ENCODE peak calls at places on chromosomes 1 and 21, in five cellular contexts. One of them, this sample, is unnamed.

GRCh38 chr1:92965003-92965402 is 3.7 kb upstream of the DIPK1A start:
- DNase-seq in AML-193: no peak
- DNase-seq in hypothalamus: no peak
- DNase-seq in breast epithelium: no peak
- DNase-seq in CD4-positive, alpha-beta memory T cell: peak; percentile 78
- DNase-seq in this sample: no peak

GRCh38 chr1:53417003-53417402 is 42.2 kb upstream of the DMRTB1 start:
- DNase-seq in AML-193: no peak
- DNase-seq in hypothalamus: no peak
- DNase-seq in breast epithelium: no peak
- DNase-seq in CD4-positive, alpha-beta memory T cell: no peak
- DNase-seq in this sample: no peak

GRCh38 chr1:192805832-192806323 is 3.0 kb upstream of the RGS2 start:
- DNase-seq in AML-193: peak; percentile 94
- DNase-seq in hypothalamus: no peak
- DNase-seq in breast epithelium: no peak
- DNase-seq in CD4-positive, alpha-beta memory T cell: peak; percentile 80
- DNase-seq in this sample: peak; percentile 89

GRCh38 chr1:161987303-161987702 is 36.4 kb downstream of the OLFML2B start:
- DNase-seq in AML-193: no peak
- DNase-seq in hypothalamus: no peak
- DNase-seq in breast epithelium: no peak
- DNase-seq in CD4-positive, alpha-beta memory T cell: no peak
- DNase-seq in this sample: no peak

GRCh38 chr1:46404482-46405203 is 10.5 kb downstream of the FAAH start:
- DNase-seq in AML-193: peak; percentile 59
- DNase-seq in hypothalamus: no peak
- DNase-seq in breast epithelium: no peak
- DNase-seq in CD4-positive, alpha-beta memory T cell: no peak
- DNase-seq in this sample: no peak

GRCh38 chr1:231040019-231040799 is at the start of gene FAM89A:
- DNase-seq in AML-193: peak; percentile 2
- DNase-seq in hypothalamus: no peak
- DNase-seq in breast epithelium: peak; percentile 55
- DNase-seq in CD4-positive, alpha-beta memory T cell: peak; percentile 61
- DNase-seq in this sample: peak; percentile 31

GRCh38 chr1:31372961-31373896 is at the start of gene FABP3:
- DNase-seq in AML-193: no peak
- DNase-seq in hypothalamus: peak; percentile 60
- DNase-seq in breast epithelium: peak; percentile 64
- DNase-seq in CD4-positive, alpha-beta memory T cell: no peak
- DNase-seq in this sample: no peak

GRCh38 chr1:117821782-117822447 is 107.5 kb downstream of the GDAP2 start:
- DNase-seq in AML-193: no peak
- DNase-seq in hypothalamus: no peak
- DNase-seq in breast epithelium: no peak
- DNase-seq in CD4-positive, alpha-beta memory T cell: no peak
- DNase-seq in this sample: no peak

GRCh38 chr1:50812346-50812745 is 147.7 kb downstream of the FAF1 start:
- DNase-seq in AML-193: no peak
- DNase-seq in hypothalamus: no peak
- DNase-seq in breast epithelium: no peak
- DNase-seq in CD4-positive, alpha-beta memory T cell: no peak
- DNase-seq in this sample: no peak

GRCh38 chr21:34885636-34886553 is 163.2 kb downstream of the RUNX1 start:
- DNase-seq in AML-193: no peak
- DNase-seq in hypothalamus: no peak
- DNase-seq in breast epithelium: no peak
- DNase-seq in CD4-positive, alpha-beta memory T cell: peak; percentile 27
- DNase-seq in this sample: peak; percentile 14

GRCh38 chr1:11768821-11769220 is 6.8 kb downstream of the C1orf167 start:
- DNase-seq in AML-193: no peak
- DNase-seq in hypothalamus: no peak
- DNase-seq in breast epithelium: no peak
- DNase-seq in CD4-positive, alpha-beta memory T cell: no peak
- DNase-seq in this sample: no peak

GRCh38 chr1:185960377-185961151 is 226.4 kb downstream of the HMCN1 start:
- DNase-seq in AML-193: no peak
- DNase-seq in hypothalamus: no peak
- DNase-seq in breast epithelium: no peak
- DNase-seq in CD4-positive, alpha-beta memory T cell: no peak
- DNase-seq in this sample: no peak

GRCh38 chr1:23553896-23554480 is 5.3 kb downstream of the ID3 start:
- DNase-seq in AML-193: no peak
- DNase-seq in hypothalamus: no peak
- DNase-seq in breast epithelium: no peak
- DNase-seq in CD4-positive, alpha-beta memory T cell: no peak
- DNase-seq in this sample: no peak

GRCh38 chr1:207302618-207303408 is 18.7 kb upstream of the CD55 start:
- DNase-seq in AML-193: no peak
- DNase-seq in hypothalamus: no peak
- DNase-seq in breast epithelium: no peak
- DNase-seq in CD4-positive, alpha-beta memory T cell: no peak
- DNase-seq in this sample: no peak

GRCh38 chr1:240027059-240027462 is 64.6 kb upstream of the FMN2 start:
- DNase-seq in AML-193: no peak
- DNase-seq in hypothalamus: no peak
- DNase-seq in breast epithelium: no peak
- DNase-seq in CD4-positive, alpha-beta memory T cell: no peak
- DNase-seq in this sample: peak; percentile 14

GRCh38 chr21:23119491-23119890 is 2121.3 kb downstream of the NCAM2 start:
- DNase-seq in AML-193: no peak
- DNase-seq in hypothalamus: no peak
- DNase-seq in breast epithelium: no peak
- DNase-seq in CD4-positive, alpha-beta memory T cell: no peak
- DNase-seq in this sample: no peak

GRCh38 chr1:221457706-221458429 is 284.0 kb downstream of the DUSP10 start:
- DNase-seq in AML-193: no peak
- DNase-seq in hypothalamus: no peak
- DNase-seq in breast epithelium: no peak
- DNase-seq in CD4-positive, alpha-beta memory T cell: no peak
- DNase-seq in this sample: no peak

GRCh38 chr1:101291562-101292035 is 54.8 kb downstream of the S1PR1 start:
- DNase-seq in AML-193: peak; percentile 84
- DNase-seq in hypothalamus: no peak
- DNase-seq in breast epithelium: no peak
- DNase-seq in CD4-positive, alpha-beta memory T cell: peak; percentile 62
- DNase-seq in this sample: peak; percentile 87

GRCh38 chr1:29256979-29257804 is 20.9 kb downstream of the PTPRU start:
- DNase-seq in AML-193: no peak
- DNase-seq in hypothalamus: no peak
- DNase-seq in breast epithelium: no peak
- DNase-seq in CD4-positive, alpha-beta memory T cell: no peak
- DNase-seq in this sample: no peak

GRCh38 chr1:90434460-90434859 is 282.6 kb downstream of the BARHL2 start:
- DNase-seq in AML-193: no peak
- DNase-seq in hypothalamus: no peak
- DNase-seq in breast epithelium: no peak
- DNase-seq in CD4-positive, alpha-beta memory T cell: no peak
- DNase-seq in this sample: no peak

GRCh38 chr1:40708750-40709099 is 17.2 kb downstream of the NFYC start:
- DNase-seq in AML-193: peak; percentile 78
- DNase-seq in hypothalamus: no peak
- DNase-seq in breast epithelium: no peak
- DNase-seq in CD4-positive, alpha-beta memory T cell: peak; percentile 80
- DNase-seq in this sample: no peak

GRCh38 chr1:109719337-109719837 is 7.3 kb downstream of the GSTM5 start:
- DNase-seq in AML-193: no peak
- DNase-seq in hypothalamus: no peak
- DNase-seq in breast epithelium: no peak
- DNase-seq in CD4-positive, alpha-beta memory T cell: no peak
- DNase-seq in this sample: no peak

GRCh38 chr21:44279621-44280260 is 5.9 kb upstream of the AIRE start:
- DNase-seq in AML-193: no peak
- DNase-seq in hypothalamus: no peak
- DNase-seq in breast epithelium: no peak
- DNase-seq in CD4-positive, alpha-beta memory T cell: no peak
- DNase-seq in this sample: no peak

GRCh38 chr1:117501275-117501674 is 104.6 kb upstream of the TENT5C start:
- DNase-seq in AML-193: no peak
- DNase-seq in hypothalamus: no peak
- DNase-seq in breast epithelium: no peak
- DNase-seq in CD4-positive, alpha-beta memory T cell: no peak
- DNase-seq in this sample: no peak

GRCh38 chr1:19430121-19431068 is 54.9 kb downstream of the CAPZB start:
- DNase-seq in AML-193: no peak
- DNase-seq in hypothalamus: no peak
- DNase-seq in breast epithelium: no peak
- DNase-seq in CD4-positive, alpha-beta memory T cell: no peak
- DNase-seq in this sample: no peak

GRCh38 chr1:21913763-21914162 is 23.3 kb downstream of the HSPG2 start:
- DNase-seq in AML-193: no peak
- DNase-seq in hypothalamus: no peak
- DNase-seq in breast epithelium: no peak
- DNase-seq in CD4-positive, alpha-beta memory T cell: no peak
- DNase-seq in this sample: no peak

GRCh38 chr1:8242498-8242897 is 75.4 kb upstream of the SLC45A1 start:
- DNase-seq in AML-193: no peak
- DNase-seq in hypothalamus: no peak
- DNase-seq in breast epithelium: no peak
- DNase-seq in CD4-positive, alpha-beta memory T cell: no peak
- DNase-seq in this sample: no peak

GRCh38 chr1:119361205-119361604 is 7.4 kb upstream of the HAO2 start:
- DNase-seq in AML-193: no peak
- DNase-seq in hypothalamus: no peak
- DNase-seq in breast epithelium: no peak
- DNase-seq in CD4-positive, alpha-beta memory T cell: no peak
- DNase-seq in this sample: no peak

GRCh38 chr1:198157847-198158765 is 1.3 kb downstream of the NEK7 start:
- DNase-seq in AML-193: peak; percentile 11
- DNase-seq in hypothalamus: no peak
- DNase-seq in breast epithelium: no peak
- DNase-seq in CD4-positive, alpha-beta memory T cell: no peak
- DNase-seq in this sample: no peak

GRCh38 chr1:238681451-238681850 is 704.9 kb upstream of the CHRM3 start:
- DNase-seq in AML-193: no peak
- DNase-seq in hypothalamus: no peak
- DNase-seq in breast epithelium: no peak
- DNase-seq in CD4-positive, alpha-beta memory T cell: no peak
- DNase-seq in this sample: no peak

GRCh38 chr1:30372792-30373433 is 350.5 kb downstream of the MATN1 start:
- DNase-seq in AML-193: no peak
- DNase-seq in hypothalamus: no peak
- DNase-seq in breast epithelium: no peak
- DNase-seq in CD4-positive, alpha-beta memory T cell: no peak
- DNase-seq in this sample: no peak

GRCh38 chr1:91872560-91873081 is 13.3 kb downstream of the TGFBR3 start:
- DNase-seq in AML-193: no peak
- DNase-seq in hypothalamus: no peak
- DNase-seq in breast epithelium: no peak
- DNase-seq in CD4-positive, alpha-beta memory T cell: peak; percentile 36
- DNase-seq in this sample: no peak